ENCODE peak calls at places on chromosome 4, in nine cellular contexts. One of them, this sample, is unnamed.

GRCh38 chr4:36322921-36323354 is 41.5 kb downstream of the DTHD1 start:
- DNase-seq in WTC11: no peak
- DNase-seq in IMR-90: no peak
- DNase-seq in GM06990: peak
- DNase-seq in endothelial cell: no peak
- DNase-seq in psoas muscle: no peak
- DNase-seq in BJ: no peak
- DNase-seq in breast epithelium: no peak
- DNase-seq in GM13977: peak
- DNase-seq in this sample: no peak

GRCh38 chr4:91031761-91032160 is 904.6 kb downstream of the CCSER1 start:
- DNase-seq in psoas muscle: no peak
- DNase-seq in IMR-90: no peak
- DNase-seq in GM13977: no peak
- DNase-seq in breast epithelium: no peak
- DNase-seq in GM06990: no peak
- DNase-seq in WTC11: no peak
- DNase-seq in endothelial cell: no peak
- DNase-seq in BJ: no peak
- DNase-seq in this sample: no peak

GRCh38 chr4:185792384-185793146 is 19.4 kb downstream of the SORBS2 start:
- DNase-seq in IMR-90: peak
- DNase-seq in GM06990: no peak
- DNase-seq in GM13977: no peak
- DNase-seq in endothelial cell: no peak
- DNase-seq in WTC11: no peak
- DNase-seq in psoas muscle: no peak
- DNase-seq in breast epithelium: no peak
- DNase-seq in BJ: peak
- DNase-seq in this sample: no peak

GRCh38 chr4:173998471-173999144 is 284.9 kb downstream of the FBXO8 start:
- DNase-seq in IMR-90: no peak
- DNase-seq in BJ: no peak
- DNase-seq in GM13977: no peak
- DNase-seq in endothelial cell: no peak
- DNase-seq in WTC11: no peak
- DNase-seq in breast epithelium: no peak
- DNase-seq in psoas muscle: no peak
- DNase-seq in GM06990: no peak
- DNase-seq in this sample: no peak

GRCh38 chr4:132691668-132692067 is 457.4 kb upstream of the PCDH10 start:
- DNase-seq in GM13977: no peak
- DNase-seq in WTC11: no peak
- DNase-seq in endothelial cell: no peak
- DNase-seq in psoas muscle: no peak
- DNase-seq in breast epithelium: no peak
- DNase-seq in BJ: no peak
- DNase-seq in IMR-90: no peak
- DNase-seq in GM06990: no peak
- DNase-seq in this sample: no peak

GRCh38 chr4:179750374-179750773 is 2308.1 kb upstream of the AGA start:
- DNase-seq in GM13977: no peak
- DNase-seq in BJ: no peak
- DNase-seq in IMR-90: peak
- DNase-seq in psoas muscle: no peak
- DNase-seq in endothelial cell: no peak
- DNase-seq in breast epithelium: no peak
- DNase-seq in GM06990: no peak
- DNase-seq in WTC11: no peak
- DNase-seq in this sample: no peak

GRCh38 chr4:65538571-65538970 is 131.7 kb downstream of the EPHA5 start:
- DNase-seq in GM06990: no peak
- DNase-seq in BJ: no peak
- DNase-seq in psoas muscle: no peak
- DNase-seq in GM13977: no peak
- DNase-seq in endothelial cell: no peak
- DNase-seq in IMR-90: peak
- DNase-seq in breast epithelium: no peak
- DNase-seq in WTC11: no peak
- DNase-seq in this sample: no peak

GRCh38 chr4:158315706-158316105 is 105.4 kb downstream of the TMEM144 start:
- DNase-seq in GM06990: no peak
- DNase-seq in IMR-90: peak
- DNase-seq in GM13977: no peak
- DNase-seq in WTC11: no peak
- DNase-seq in endothelial cell: no peak
- DNase-seq in breast epithelium: no peak
- DNase-seq in BJ: peak
- DNase-seq in psoas muscle: no peak
- DNase-seq in this sample: no peak

GRCh38 chr4:183330841-183331240 is 8.6 kb upstream of the CLDN24 start:
- DNase-seq in IMR-90: no peak
- DNase-seq in WTC11: no peak
- DNase-seq in BJ: no peak
- DNase-seq in endothelial cell: no peak
- DNase-seq in breast epithelium: no peak
- DNase-seq in GM13977: no peak
- DNase-seq in GM06990: no peak
- DNase-seq in psoas muscle: no peak
- DNase-seq in this sample: no peak

GRCh38 chr4:120718979-120719566 is 203.5 kb downstream of the PRDM5 start:
- DNase-seq in WTC11: peak
- DNase-seq in endothelial cell: peak
- DNase-seq in GM06990: no peak
- DNase-seq in psoas muscle: peak
- DNase-seq in GM13977: no peak
- DNase-seq in IMR-90: peak
- DNase-seq in BJ: no peak
- DNase-seq in breast epithelium: no peak
- DNase-seq in this sample: no peak

GRCh38 chr4:17577660-17578481 is 873 bp downstream of the LAP3 start:
- DNase-seq in GM06990: peak
- DNase-seq in IMR-90: peak
- DNase-seq in psoas muscle: peak
- DNase-seq in WTC11: peak
- DNase-seq in BJ: no peak
- DNase-seq in breast epithelium: peak
- DNase-seq in endothelial cell: peak
- DNase-seq in GM13977: peak
- DNase-seq in this sample: peak
- TF ChIP-seq CTCF in GM06990: no peak
- TF ChIP-seq CTCF in IMR-90: no peak
- TF ChIP-seq CTCF in psoas muscle: no peak
- TF ChIP-seq CTCF in WTC11: no peak
- TF ChIP-seq CTCF in BJ: peak
- TF ChIP-seq CTCF in breast epithelium: no peak
- TF ChIP-seq CTCF in endothelial cell: no peak
- TF ChIP-seq CTCF in GM13977: no peak
- TF ChIP-seq CTCF in this sample: peak

GRCh38 chr4:163681208-163681821 is 186.8 kb downstream of the TMA16 start:
- DNase-seq in WTC11: no peak
- DNase-seq in breast epithelium: no peak
- DNase-seq in endothelial cell: peak
- DNase-seq in GM06990: no peak
- DNase-seq in IMR-90: peak
- DNase-seq in GM13977: peak
- DNase-seq in psoas muscle: no peak
- DNase-seq in BJ: no peak
- DNase-seq in this sample: no peak
- TF ChIP-seq CTCF in WTC11: peak
- TF ChIP-seq CTCF in breast epithelium: no peak
- TF ChIP-seq CTCF in endothelial cell: peak
- TF ChIP-seq CTCF in GM06990: peak
- TF ChIP-seq CTCF in IMR-90: peak
- TF ChIP-seq CTCF in GM13977: peak
- TF ChIP-seq CTCF in psoas muscle: peak
- TF ChIP-seq CTCF in BJ: peak
- TF ChIP-seq CTCF in this sample: peak

GRCh38 chr4:32909722-32910121 is 2189.6 kb downstream of the PCDH7 start:
- DNase-seq in psoas muscle: no peak
- DNase-seq in breast epithelium: no peak
- DNase-seq in IMR-90: no peak
- DNase-seq in BJ: no peak
- DNase-seq in GM13977: no peak
- DNase-seq in GM06990: no peak
- DNase-seq in WTC11: peak
- DNase-seq in endothelial cell: no peak
- DNase-seq in this sample: no peak
- TF ChIP-seq CTCF in psoas muscle: no peak
- TF ChIP-seq CTCF in breast epithelium: no peak
- TF ChIP-seq CTCF in IMR-90: no peak
- TF ChIP-seq CTCF in BJ: no peak
- TF ChIP-seq CTCF in GM13977: no peak
- TF ChIP-seq CTCF in GM06990: no peak
- TF ChIP-seq CTCF in WTC11: no peak
- TF ChIP-seq CTCF in endothelial cell: no peak
- TF ChIP-seq CTCF in this sample: no peak

GRCh38 chr4:105257817-105258495 is 111.3 kb downstream of the TET2 start:
- DNase-seq in GM06990: no peak
- DNase-seq in endothelial cell: no peak
- DNase-seq in BJ: no peak
- DNase-seq in GM13977: no peak
- DNase-seq in WTC11: no peak
- DNase-seq in IMR-90: no peak
- DNase-seq in psoas muscle: no peak
- DNase-seq in breast epithelium: no peak
- DNase-seq in this sample: no peak
- TF ChIP-seq CTCF in GM06990: no peak
- TF ChIP-seq CTCF in endothelial cell: no peak
- TF ChIP-seq CTCF in BJ: no peak
- TF ChIP-seq CTCF in GM13977: peak
- TF ChIP-seq CTCF in WTC11: no peak
- TF ChIP-seq CTCF in IMR-90: peak
- TF ChIP-seq CTCF in psoas muscle: no peak
- TF ChIP-seq CTCF in breast epithelium: no peak
- TF ChIP-seq CTCF in this sample: no peak

GRCh38 chr4:138981930-138982390 is 33.6 kb upstream of the NOCT start:
- DNase-seq in GM13977: no peak
- DNase-seq in IMR-90: peak
- DNase-seq in psoas muscle: no peak
- DNase-seq in breast epithelium: no peak
- DNase-seq in BJ: no peak
- DNase-seq in WTC11: no peak
- DNase-seq in endothelial cell: no peak
- DNase-seq in GM06990: no peak
- DNase-seq in this sample: no peak
- TF ChIP-seq CTCF in GM13977: no peak
- TF ChIP-seq CTCF in IMR-90: peak
- TF ChIP-seq CTCF in psoas muscle: peak
- TF ChIP-seq CTCF in breast epithelium: peak
- TF ChIP-seq CTCF in BJ: peak
- TF ChIP-seq CTCF in WTC11: no peak
- TF ChIP-seq CTCF in endothelial cell: no peak
- TF ChIP-seq CTCF in GM06990: no peak
- TF ChIP-seq CTCF in this sample: no peak

GRCh38 chr4:6892909-6893202 is 16.8 kb upstream of the TBC1D14 start:
- DNase-seq in BJ: no peak
- DNase-seq in GM06990: no peak
- DNase-seq in endothelial cell: no peak
- DNase-seq in psoas muscle: no peak
- DNase-seq in breast epithelium: no peak
- DNase-seq in WTC11: no peak
- DNase-seq in GM13977: no peak
- DNase-seq in IMR-90: no peak
- DNase-seq in this sample: no peak

GRCh38 chr4:6893449-6894085 is 16.1 kb upstream of the TBC1D14 start:
- DNase-seq in GM13977: no peak
- DNase-seq in BJ: no peak
- DNase-seq in IMR-90: peak
- DNase-seq in WTC11: no peak
- DNase-seq in GM06990: no peak
- DNase-seq in psoas muscle: no peak
- DNase-seq in breast epithelium: no peak
- DNase-seq in endothelial cell: no peak
- DNase-seq in this sample: no peak

GRCh38 chr4:6891436-6892170 is 18.0 kb upstream of the TBC1D14 start:
- DNase-seq in breast epithelium: no peak
- DNase-seq in psoas muscle: no peak
- DNase-seq in endothelial cell: no peak
- DNase-seq in WTC11: no peak
- DNase-seq in BJ: no peak
- DNase-seq in GM13977: no peak
- DNase-seq in IMR-90: peak
- DNase-seq in GM06990: no peak
- DNase-seq in this sample: no peak

GRCh38 chr4:6894086-6894478 is 15.5 kb upstream of the TBC1D14 start:
- DNase-seq in GM06990: no peak
- DNase-seq in WTC11: no peak
- DNase-seq in GM13977: no peak
- DNase-seq in psoas muscle: no peak
- DNase-seq in endothelial cell: no peak
- DNase-seq in breast epithelium: no peak
- DNase-seq in IMR-90: no peak
- DNase-seq in BJ: no peak
- DNase-seq in this sample: no peak

DNA sequence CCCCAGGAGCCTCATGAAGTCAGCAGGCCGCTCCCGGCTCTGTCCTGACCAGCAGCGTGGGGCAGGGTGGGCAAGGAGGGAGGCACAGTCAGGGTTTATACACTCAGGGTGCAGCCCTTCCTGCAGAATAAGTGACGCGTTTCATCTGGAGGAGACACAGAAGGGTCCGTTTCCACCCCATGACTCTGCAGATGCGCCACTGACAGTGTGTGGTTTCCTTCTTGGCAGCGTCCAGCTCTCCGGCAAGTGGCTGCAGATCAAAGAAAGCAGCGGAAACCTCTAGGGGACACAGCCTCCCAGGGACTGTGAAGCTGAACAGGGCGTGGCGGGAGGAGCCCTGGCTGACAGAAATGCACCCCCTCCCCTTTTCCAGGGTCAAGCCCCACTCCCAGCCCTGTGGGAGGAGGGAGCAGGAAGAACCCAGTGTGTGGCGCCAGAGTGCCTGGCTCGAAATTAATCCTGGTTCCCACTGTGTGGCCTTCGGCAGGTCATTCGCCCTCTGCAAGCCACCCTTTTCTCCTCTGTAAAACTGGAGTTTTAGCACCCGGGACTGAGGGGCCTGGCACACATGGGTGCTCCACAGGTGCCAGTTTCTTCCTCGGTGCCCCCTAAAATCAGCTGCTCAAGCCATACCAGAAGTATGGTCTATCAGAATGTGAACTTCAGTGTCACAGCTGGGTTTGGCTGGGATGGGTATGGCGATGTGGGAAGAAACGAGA is 17.3 kb upstream of the TBC1D14 start:
- DNase-seq in GM06990: no peak
- DNase-seq in psoas muscle: peak
- DNase-seq in WTC11: peak
- DNase-seq in GM13977: peak
- DNase-seq in IMR-90: peak
- DNase-seq in breast epithelium: no peak
- DNase-seq in BJ: no peak
- DNase-seq in endothelial cell: no peak
- DNase-seq in this sample: no peak
- TF ChIP-seq CTCF in GM06990: no peak
- TF ChIP-seq CTCF in psoas muscle: no peak
- TF ChIP-seq CTCF in WTC11: no peak
- TF ChIP-seq CTCF in GM13977: peak
- TF ChIP-seq CTCF in IMR-90: peak
- TF ChIP-seq CTCF in breast epithelium: no peak
- TF ChIP-seq CTCF in BJ: peak
- TF ChIP-seq CTCF in endothelial cell: no peak
- TF ChIP-seq CTCF in this sample: no peak